ENCODE peak calls at places on chromosomes 12 and 14, in eight cellular contexts. One of them, this sample, is unnamed. For H3K4me1, the result is how much of the 10 kb centered on the place peaks cover.

GRCh38 chr12:54337854-54338650 is 13.1 kb downstream of the COPZ1 start:
- DNase-seq in lower lobe of right lung: no peak
- DNase-seq in foreskin keratinocyte: no peak
- DNase-seq in small intestine: no peak
- DNase-seq in OCI-LY7: no peak
- DNase-seq in NT2/D1: no peak
- DNase-seq in adrenal gland: no peak
- DNase-seq in A549: no peak
- DNase-seq in this sample: no peak

GRCh38 chr14:37150414-37150813 is 22.0 kb downstream of the SLC25A21 start:
- DNase-seq in lower lobe of right lung: no peak
- DNase-seq in foreskin keratinocyte: no peak
- DNase-seq in small intestine: peak
- DNase-seq in OCI-LY7: peak
- DNase-seq in NT2/D1: no peak
- DNase-seq in adrenal gland: no peak
- DNase-seq in A549: peak
- DNase-seq in this sample: no peak

GRCh38 chr12:13126494-13126893 is 23.0 kb upstream of the GSG1 start:
- DNase-seq in lower lobe of right lung: no peak
- DNase-seq in foreskin keratinocyte: no peak
- DNase-seq in small intestine: no peak
- DNase-seq in OCI-LY7: no peak
- DNase-seq in NT2/D1: no peak
- DNase-seq in adrenal gland: no peak
- DNase-seq in A549: no peak
- DNase-seq in this sample: no peak

GRCh38 chr14:25537846-25538455 is 488.0 kb upstream of the STXBP6 start:
- DNase-seq in lower lobe of right lung: no peak
- DNase-seq in foreskin keratinocyte: no peak
- DNase-seq in small intestine: peak
- DNase-seq in OCI-LY7: peak
- DNase-seq in NT2/D1: peak
- DNase-seq in adrenal gland: peak
- DNase-seq in A549: peak
- DNase-seq in this sample: no peak

GRCh38 chr14:61677469-61677868 is 17.8 kb upstream of the HIF1A start:
- DNase-seq in lower lobe of right lung: no peak
- DNase-seq in foreskin keratinocyte: no peak
- DNase-seq in small intestine: no peak
- DNase-seq in OCI-LY7: no peak
- DNase-seq in NT2/D1: no peak
- DNase-seq in adrenal gland: no peak
- DNase-seq in A549: no peak
- DNase-seq in this sample: no peak

GRCh38 chr12:105031061-105031807 is 45.1 kb downstream of the NOPCHAP1 start:
- DNase-seq in lower lobe of right lung: no peak
- DNase-seq in foreskin keratinocyte: no peak
- DNase-seq in small intestine: no peak
- DNase-seq in OCI-LY7: peak
- DNase-seq in NT2/D1: no peak
- DNase-seq in adrenal gland: no peak
- DNase-seq in A549: no peak
- DNase-seq in this sample: no peak

GRCh38 chr12:32131666-32132065 is 25.0 kb downstream of the BICD1 start:
- DNase-seq in lower lobe of right lung: no peak
- DNase-seq in foreskin keratinocyte: no peak
- DNase-seq in small intestine: no peak
- DNase-seq in OCI-LY7: no peak
- DNase-seq in NT2/D1: no peak
- DNase-seq in adrenal gland: no peak
- DNase-seq in A549: no peak
- DNase-seq in this sample: no peak

GRCh38 chr12:119208626-119209061 is 29.9 kb downstream of the HSPB8 start:
- DNase-seq in lower lobe of right lung: peak
- DNase-seq in foreskin keratinocyte: peak
- DNase-seq in small intestine: no peak
- DNase-seq in OCI-LY7: no peak
- DNase-seq in NT2/D1: no peak
- DNase-seq in adrenal gland: peak
- DNase-seq in A549: peak
- DNase-seq in this sample: peak

GRCh38 chr14:54423991-54424390 is 17.2 kb downstream of the CNIH1 start:
- DNase-seq in lower lobe of right lung: no peak
- DNase-seq in foreskin keratinocyte: no peak
- DNase-seq in small intestine: no peak
- DNase-seq in OCI-LY7: no peak
- DNase-seq in NT2/D1: no peak
- DNase-seq in adrenal gland: no peak
- DNase-seq in A549: no peak
- DNase-seq in this sample: no peak

GRCh38 chr14:46048127-46048526 is 603.5 kb downstream of the RPL10L start:
- DNase-seq in lower lobe of right lung: no peak
- DNase-seq in foreskin keratinocyte: peak
- DNase-seq in small intestine: no peak
- DNase-seq in OCI-LY7: peak
- DNase-seq in NT2/D1: peak
- DNase-seq in adrenal gland: no peak
- DNase-seq in A549: peak
- DNase-seq in this sample: no peak

GRCh38 chr14:29536886-29537511 is 390.6 kb downstream of the PRKD1 start:
- DNase-seq in lower lobe of right lung: no peak
- DNase-seq in foreskin keratinocyte: no peak
- DNase-seq in small intestine: no peak
- DNase-seq in OCI-LY7: peak
- DNase-seq in NT2/D1: no peak
- DNase-seq in adrenal gland: no peak
- DNase-seq in A549: peak
- DNase-seq in this sample: no peak

GRCh38 chr12:22538336-22538735 is 6.0 kb downstream of the C2CD5 start:
- DNase-seq in lower lobe of right lung: no peak
- DNase-seq in foreskin keratinocyte: no peak
- DNase-seq in small intestine: no peak
- DNase-seq in OCI-LY7: no peak
- DNase-seq in NT2/D1: no peak
- DNase-seq in adrenal gland: no peak
- DNase-seq in A549: no peak
- DNase-seq in this sample: no peak

GRCh38 chr12:71214511-71215285 is 56.9 kb upstream of the TSPAN8 start:
- DNase-seq in lower lobe of right lung: no peak
- DNase-seq in foreskin keratinocyte: no peak
- DNase-seq in small intestine: peak
- DNase-seq in OCI-LY7: no peak
- DNase-seq in NT2/D1: peak
- DNase-seq in adrenal gland: no peak
- DNase-seq in A549: no peak
- DNase-seq in this sample: no peak

GRCh38 chr12:76143343-76144252 is 59.1 kb upstream of the NAP1L1 start:
- DNase-seq in lower lobe of right lung: no peak
- DNase-seq in foreskin keratinocyte: no peak
- DNase-seq in small intestine: peak
- DNase-seq in OCI-LY7: no peak
- DNase-seq in NT2/D1: no peak
- DNase-seq in adrenal gland: no peak
- DNase-seq in A549: no peak
- DNase-seq in this sample: no peak

GRCh38 chr14:91138511-91139359 is 24.9 kb downstream of the DGLUCY start:
- DNase-seq in lower lobe of right lung: no peak
- DNase-seq in foreskin keratinocyte: no peak
- DNase-seq in small intestine: peak
- DNase-seq in OCI-LY7: peak
- DNase-seq in NT2/D1: no peak
- DNase-seq in adrenal gland: peak
- DNase-seq in A549: peak
- DNase-seq in this sample: no peak

GRCh38 chr12:12726543-12727093 is 9.4 kb downstream of the CDKN1B start:
- DNase-seq in lower lobe of right lung: no peak
- DNase-seq in foreskin keratinocyte: no peak
- DNase-seq in small intestine: peak
- DNase-seq in OCI-LY7: peak
- DNase-seq in NT2/D1: no peak
- DNase-seq in adrenal gland: peak
- DNase-seq in A549: peak
- DNase-seq in this sample: no peak

GRCh38 chr12:11607313-11608081 is 42.0 kb upstream of the ETV6 start:
- DNase-seq in lower lobe of right lung: no peak
- DNase-seq in foreskin keratinocyte: no peak
- DNase-seq in small intestine: peak
- DNase-seq in OCI-LY7: no peak
- DNase-seq in NT2/D1: no peak
- DNase-seq in adrenal gland: no peak
- DNase-seq in A549: no peak
- DNase-seq in this sample: no peak

GRCh38 chr12:42552822-42553221 is 36.7 kb downstream of the PRICKLE1 start:
- DNase-seq in lower lobe of right lung: no peak
- DNase-seq in foreskin keratinocyte: no peak
- DNase-seq in small intestine: no peak
- DNase-seq in OCI-LY7: no peak
- DNase-seq in NT2/D1: no peak
- DNase-seq in adrenal gland: no peak
- DNase-seq in A549: no peak
- DNase-seq in this sample: no peak

GRCh38 chr12:12214635-12215131 is 52.2 kb downstream of the LRP6 start:
- DNase-seq in lower lobe of right lung: no peak
- DNase-seq in foreskin keratinocyte: peak
- DNase-seq in small intestine: no peak
- DNase-seq in OCI-LY7: peak
- DNase-seq in NT2/D1: no peak
- DNase-seq in adrenal gland: no peak
- DNase-seq in A549: peak
- DNase-seq in this sample: no peak

GRCh38 chr14:48243900-48244299 is 568.5 kb upstream of the MDGA2 start:
- DNase-seq in lower lobe of right lung: no peak
- DNase-seq in foreskin keratinocyte: no peak
- DNase-seq in small intestine: no peak
- DNase-seq in OCI-LY7: no peak
- DNase-seq in NT2/D1: no peak
- DNase-seq in adrenal gland: no peak
- DNase-seq in A549: no peak
- DNase-seq in this sample: no peak

GRCh38 chr14:105475269-105475915 is 771 bp downstream of the CRIP2 start:
- DNase-seq in lower lobe of right lung: no peak
- DNase-seq in foreskin keratinocyte: no peak
- DNase-seq in small intestine: no peak
- DNase-seq in OCI-LY7: no peak
- DNase-seq in NT2/D1: no peak
- DNase-seq in adrenal gland: no peak
- DNase-seq in A549: no peak
- DNase-seq in this sample: no peak

GRCh38 chr12:108638997-108639822 is 5.5 kb upstream of the SELPLG start:
- DNase-seq in lower lobe of right lung: no peak
- DNase-seq in foreskin keratinocyte: no peak
- DNase-seq in small intestine: no peak
- DNase-seq in OCI-LY7: no peak
- DNase-seq in NT2/D1: no peak
- DNase-seq in adrenal gland: no peak
- DNase-seq in A549: no peak
- DNase-seq in this sample: no peak

GRCh38 chr12:108638141-108638823 is 4.6 kb upstream of the SELPLG start:
- DNase-seq in lower lobe of right lung: peak
- DNase-seq in foreskin keratinocyte: no peak
- DNase-seq in small intestine: no peak
- DNase-seq in OCI-LY7: peak
- DNase-seq in NT2/D1: peak
- DNase-seq in adrenal gland: no peak
- DNase-seq in A549: no peak
- DNase-seq in this sample: no peak

GRCh38 chr12:108635997-108636808 is 2.5 kb upstream of the SELPLG start:
- DNase-seq in lower lobe of right lung: no peak
- DNase-seq in foreskin keratinocyte: no peak
- DNase-seq in small intestine: no peak
- DNase-seq in OCI-LY7: peak
- DNase-seq in NT2/D1: no peak
- DNase-seq in adrenal gland: no peak
- DNase-seq in A549: no peak
- DNase-seq in this sample: no peak

GRCh38 chr12:108637222-108637621 is 3.5 kb upstream of the SELPLG start:
- DNase-seq in lower lobe of right lung: no peak
- DNase-seq in foreskin keratinocyte: no peak
- DNase-seq in small intestine: no peak
- DNase-seq in OCI-LY7: peak
- DNase-seq in NT2/D1: no peak
- DNase-seq in adrenal gland: no peak
- DNase-seq in A549: no peak
- DNase-seq in this sample: no peak

GRCh38 chr12:108637631-108638030 is 3.9 kb upstream of the SELPLG start:
- DNase-seq in lower lobe of right lung: no peak
- DNase-seq in foreskin keratinocyte: no peak
- DNase-seq in small intestine: no peak
- DNase-seq in OCI-LY7: peak
- DNase-seq in NT2/D1: no peak
- DNase-seq in adrenal gland: no peak
- DNase-seq in A549: no peak
- DNase-seq in this sample: no peak
- H3K4me1 ChIP-seq in lower lobe of right lung: half or more
- H3K4me1 ChIP-seq in foreskin keratinocyte: under half
- H3K4me1 ChIP-seq in small intestine: under half
- H3K4me1 ChIP-seq in OCI-LY7: half or more
- H3K4me1 ChIP-seq in NT2/D1: under half
- H3K4me1 ChIP-seq in adrenal gland: under half
- H3K4me1 ChIP-seq in A549: under half
- H3K4me1 ChIP-seq in this sample: under half

GRCh38 chr14:100153560-100153959 is 5.9 kb downstream of the DEGS2 start:
- DNase-seq in lower lobe of right lung: no peak
- DNase-seq in foreskin keratinocyte: no peak
- DNase-seq in small intestine: no peak
- DNase-seq in OCI-LY7: no peak
- DNase-seq in NT2/D1: no peak
- DNase-seq in adrenal gland: no peak
- DNase-seq in A549: no peak
- DNase-seq in this sample: no peak
- H3K4me1 ChIP-seq in lower lobe of right lung: under half
- H3K4me1 ChIP-seq in foreskin keratinocyte: under half
- H3K4me1 ChIP-seq in small intestine: under half
- H3K4me1 ChIP-seq in OCI-LY7: under half
- H3K4me1 ChIP-seq in NT2/D1: under half
- H3K4me1 ChIP-seq in adrenal gland: under half
- H3K4me1 ChIP-seq in A549: under half
- H3K4me1 ChIP-seq in this sample: under half

DNA sequence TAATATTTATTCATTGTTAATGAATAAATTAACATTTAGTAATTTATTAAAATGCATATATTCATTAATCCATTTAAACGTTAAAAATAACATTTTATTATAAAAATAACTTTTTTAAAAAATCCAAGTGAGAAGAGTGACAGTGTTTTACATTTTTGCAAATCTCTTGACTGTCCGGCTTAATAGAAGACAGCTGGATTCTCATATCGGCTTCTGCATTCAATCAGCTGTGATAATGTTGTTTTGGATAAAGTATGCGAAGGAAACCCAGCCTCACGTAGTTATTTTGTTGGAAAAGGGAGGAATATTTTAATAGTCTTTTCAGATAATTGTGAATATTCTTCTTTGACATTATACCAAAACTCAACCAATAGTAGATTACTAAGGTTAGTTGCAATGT is 276.6 kb downstream of the ZFP36L1 start:
- DNase-seq in lower lobe of right lung: no peak
- DNase-seq in foreskin keratinocyte: no peak
- DNase-seq in small intestine: no peak
- DNase-seq in OCI-LY7: no peak
- DNase-seq in NT2/D1: no peak
- DNase-seq in adrenal gland: no peak
- DNase-seq in A549: no peak
- DNase-seq in this sample: no peak
- H3K4me1 ChIP-seq in lower lobe of right lung: under half
- H3K4me1 ChIP-seq in foreskin keratinocyte: half or more
- H3K4me1 ChIP-seq in small intestine: under half
- H3K4me1 ChIP-seq in OCI-LY7: half or more
- H3K4me1 ChIP-seq in NT2/D1: under half
- H3K4me1 ChIP-seq in adrenal gland: under half
- H3K4me1 ChIP-seq in A549: under half
- H3K4me1 ChIP-seq in this sample: under half

GRCh38 chr12:68621092-68622081 is 10.7 kb downstream of the RAP1B start:
- DNase-seq in lower lobe of right lung: no peak
- DNase-seq in foreskin keratinocyte: no peak
- DNase-seq in small intestine: no peak
- DNase-seq in OCI-LY7: no peak
- DNase-seq in NT2/D1: no peak
- DNase-seq in adrenal gland: no peak
- DNase-seq in A549: no peak
- DNase-seq in this sample: no peak
- H3K4me1 ChIP-seq in lower lobe of right lung: half or more
- H3K4me1 ChIP-seq in foreskin keratinocyte: under half
- H3K4me1 ChIP-seq in small intestine: under half
- H3K4me1 ChIP-seq in OCI-LY7: half or more
- H3K4me1 ChIP-seq in NT2/D1: under half
- H3K4me1 ChIP-seq in adrenal gland: half or more
- H3K4me1 ChIP-seq in A549: half or more
- H3K4me1 ChIP-seq in this sample: half or more

This sample was measured in thoracic aorta.